ENCODE peak calls at places on chromosomes 2 and 18, in nine cellular contexts. K is RKO; X is left colon; R is stimulated activated CD4-positive, alpha-beta T cell treated with anti-CD3 and anti-CD28 coated beads, Interleukin-1b, Interleukin-23, amount 100 ng/mL, for 24 hours; M is D341Med; G is glutamatergic neuron; J is amygdala; A is ELR; H is type B pancreatic cell. N is an unnamed sample.

GRCh38 chr2:156538083-156538504 is 101.9 kb downstream of the GPD2 start:
- DNase-seq in J (no peak), A (peak; percentile 34), K (no peak), X (no peak), R (no peak), H (no peak), G (no peak), M (no peak), N (no peak)

GRCh38 chr2:204021290-204022081 is 84.9 kb downstream of the ICOS start:
- DNase-seq in H (no peak), A (no peak), J (no peak), R (no peak), G (no peak), K (no peak), M (no peak), X (no peak), N (no peak)

GRCh38 chr2:46849741-46850474 is 65.7 kb downstream of the MCFD2 start:
- DNase-seq in J (no peak), M (no peak), R (no peak), G (no peak), A (no peak), H (no peak), K (no peak), X (peak; percentile 65), N (no peak)

GRCh38 chr18:42486296-42486695 is 531.3 kb downstream of the PIK3C3 start:
- DNase-seq in R (no peak), H (no peak), G (no peak), M (no peak), X (no peak), A (no peak), J (no peak), K (no peak), N (peak; percentile 45)

GRCh38 chr2:100731535-100731981 is 88.4 kb upstream of the NPAS2 start:
- DNase-seq in J (no peak), G (no peak), X (no peak), R (no peak), H (no peak), A (peak; percentile 92), M (no peak), K (peak; percentile 74), N (no peak)

GRCh38 chr2:109487237-109487869 is 126.4 kb downstream of the SEPTIN10 start:
- DNase-seq in H (no peak), G (no peak), A (peak; percentile 97), K (no peak), M (no peak), X (no peak), R (no peak), J (no peak), N (no peak)

GRCh38 chr18:48990497-48991298 is 39.9 kb upstream of the SMAD7 start:
- DNase-seq in M (no peak), X (no peak), J (no peak), R (no peak), H (no peak), A (peak; percentile 85), K (peak; percentile 38), G (no peak), N (no peak)

GRCh38 chr2:192655916-192656315 is 461.2 kb upstream of the TMEFF2 start:
- DNase-seq in G (no peak), M (peak; percentile 41), X (no peak), A (no peak), K (no peak), R (no peak), H (no peak), J (no peak), N (no peak)

GRCh38 chr18:30440351-30440750 is 602.2 kb downstream of the DSC3 start:
- DNase-seq in J (no peak), G (no peak), K (no peak), H (no peak), A (peak; percentile 39), R (no peak), M (no peak), X (no peak), N (no peak)

GRCh38 chr2:224796695-224797305 is 80.6 kb upstream of the CCDC195 start:
- DNase-seq in J (no peak), M (no peak), K (no peak), X (no peak), A (no peak), R (no peak), G (no peak), H (no peak), N (no peak)

GRCh38 chr2:239890347-239890746 is 134.8 kb downstream of the NDUFA10 start:
- DNase-seq in X (no peak), G (no peak), H (peak; percentile 34), J (no peak), R (no peak), M (no peak), K (no peak), A (no peak), N (peak; percentile 24)

N was measured in left lobe of liver.